ENCODE peak calls at places on chromosomes 4 and X, in six cellular contexts. D is AML-193, T is iPS-NIHi11, Z is WTC11, W is omental fat pad, K is ecto neural progenitor cell. Y is an unnamed sample.

GRCh38 chr4:130368668-130369067 is 1272.7 kb downstream of the C4orf33 start:
- DNase-seq in D (no peak), T (no peak), Z (no peak), W (no peak), K (no peak), Y (no peak)

GRCh38 chr4:144709793-144710525 is 64.0 kb downstream of the HHIP start:
- DNase-seq in D (no peak), T (peak), Z (no peak), W (no peak), K (no peak), Y (no peak)

GRCh38 chrX:132810964-132811712 is 147.3 kb downstream of the HS6ST2 start:
- DNase-seq in D (no peak), T (no peak), Z (no peak), W (no peak), K (no peak), Y (no peak)

GRCh38 chrX:129908636-129909035 is 2.7 kb downstream of the UTP14A start:
- DNase-seq in D (no peak), T (no peak), Z (no peak), W (no peak), K (no peak), Y (no peak)

GRCh38 chrX:81528041-81528440 is 326.1 kb downstream of the SH3BGRL start:
- DNase-seq in D (no peak), T (no peak), Z (no peak), W (no peak), K (no peak), Y (no peak)

GRCh38 chr4:149838036-149838435 is 22.4 kb upstream of the IQCM start:
- DNase-seq in D (no peak), T (no peak), Z (no peak), W (no peak), K (no peak), Y (no peak)

GRCh38 chrX:34491126-34491525 is 166.0 kb downstream of the TMEM47 start:
- DNase-seq in D (no peak), T (no peak), Z (no peak), W (no peak), K (no peak), Y (no peak)

GRCh38 chr4:177448850-177449249 is 6.6 kb upstream of the AGA start:
- DNase-seq in D (no peak), T (no peak), Z (no peak), W (no peak), K (no peak), Y (no peak)

GRCh38 chr4:183287677-183288076 is 32.4 kb downstream of the CLDN22 start:
- DNase-seq in D (no peak), T (no peak), Z (no peak), W (no peak), K (no peak), Y (no peak)

GRCh38 chrX:11423949-11424348 is 130.7 kb downstream of the AMELX start:
- DNase-seq in D (no peak), T (no peak), Z (no peak), W (no peak), K (no peak), Y (no peak)

GRCh38 chrX:111254896-111255693 is 15.2 kb downstream of the CAPN6 start:
- DNase-seq in D (no peak), T (no peak), Z (no peak), W (no peak), K (no peak), Y (no peak)

GRCh38 chr4:151862766-151863165 is 102.0 kb upstream of the GATB start:
- DNase-seq in D (no peak), T (no peak), Z (no peak), W (no peak), K (no peak), Y (no peak)

GRCh38 chrX:139826065-139827044 is 106.5 kb downstream of the ATP11C start:
- DNase-seq in D (no peak), T (no peak), Z (no peak), W (no peak), K (no peak), Y (no peak)

GRCh38 chrX:2451456-2452316 is 49.1 kb downstream of the DHRSX start:
- DNase-seq in D (no peak), T (peak), Z (peak), W (no peak), K (no peak), Y (no peak)

GRCh38 chr4:76726631-76727030 is 171.3 kb downstream of the SOWAHB start:
- DNase-seq in D (no peak), T (no peak), Z (no peak), W (no peak), K (no peak), Y (no peak)